ENCODE peak calls at places on chromosomes 6 and 20, in nine cellular contexts. One of them, this sample, is unnamed.

GRCh38 chr6:122322824-122323223 is 76.6 kb upstream of the HSF2 start:
- DNase-seq in A549: no peak
- DNase-seq in T-helper 2 cell: no peak
- DNase-seq in H7: no peak
- DNase-seq in mammary epithelial cell: peak; percentile 1
- DNase-seq in left lung: no peak
- DNase-seq in left cardiac atrium: no peak
- DNase-seq in nephron progenitor cell: no peak
- DNase-seq in hippocampal formation: no peak
- DNase-seq in this sample: no peak

GRCh38 chr6:82371799-82372508 is 8.3 kb downstream of the TPBG start:
- DNase-seq in hippocampal formation: no peak
- DNase-seq in H7: no peak
- DNase-seq in left lung: no peak
- DNase-seq in nephron progenitor cell: no peak
- DNase-seq in T-helper 2 cell: no peak
- DNase-seq in left cardiac atrium: no peak
- DNase-seq in mammary epithelial cell: no peak
- DNase-seq in A549: no peak
- DNase-seq in this sample: no peak

GRCh38 chr6:146997062-146997461 is 207.2 kb upstream of the STXBP5 start:
- DNase-seq in mammary epithelial cell: peak; percentile 18
- DNase-seq in left cardiac atrium: no peak
- DNase-seq in hippocampal formation: no peak
- DNase-seq in A549: peak; percentile 33
- DNase-seq in nephron progenitor cell: no peak
- DNase-seq in H7: no peak
- DNase-seq in T-helper 2 cell: no peak
- DNase-seq in left lung: no peak
- DNase-seq in this sample: no peak

GRCh38 chr6:47235964-47236760 is 73.5 kb downstream of the TNFRSF21 start:
- DNase-seq in A549: no peak
- DNase-seq in left cardiac atrium: peak; percentile 40
- DNase-seq in nephron progenitor cell: no peak
- DNase-seq in T-helper 2 cell: no peak
- DNase-seq in left lung: no peak
- DNase-seq in hippocampal formation: no peak
- DNase-seq in mammary epithelial cell: no peak
- DNase-seq in H7: no peak
- DNase-seq in this sample: no peak

GRCh38 chr6:157139054-157139708 is 184.1 kb downstream of the TMEM242 start:
- DNase-seq in mammary epithelial cell: no peak
- DNase-seq in left cardiac atrium: no peak
- DNase-seq in nephron progenitor cell: no peak
- DNase-seq in hippocampal formation: no peak
- DNase-seq in T-helper 2 cell: no peak
- DNase-seq in left lung: no peak
- DNase-seq in A549: no peak
- DNase-seq in H7: peak; percentile 86
- DNase-seq in this sample: no peak

GRCh38 chr6:125095501-125096301 is 57.9 kb upstream of the TPD52L1 start:
- DNase-seq in left lung: no peak
- DNase-seq in T-helper 2 cell: no peak
- DNase-seq in nephron progenitor cell: no peak
- DNase-seq in left cardiac atrium: no peak
- DNase-seq in hippocampal formation: peak; percentile 32
- DNase-seq in H7: no peak
- DNase-seq in A549: no peak
- DNase-seq in mammary epithelial cell: peak; percentile 63
- DNase-seq in this sample: no peak

GRCh38 chr6:88952065-88952704 is 11.2 kb downstream of the RNGTT start:
- DNase-seq in H7: no peak
- DNase-seq in nephron progenitor cell: no peak
- DNase-seq in mammary epithelial cell: peak; percentile 11
- DNase-seq in T-helper 2 cell: no peak
- DNase-seq in left cardiac atrium: no peak
- DNase-seq in A549: no peak
- DNase-seq in left lung: no peak
- DNase-seq in hippocampal formation: no peak
- DNase-seq in this sample: no peak

GRCh38 chr20:45118028-45118427 is 3.1 kb upstream of the WFDC5 start:
- DNase-seq in nephron progenitor cell: no peak
- DNase-seq in A549: no peak
- DNase-seq in left cardiac atrium: no peak
- DNase-seq in mammary epithelial cell: no peak
- DNase-seq in left lung: no peak
- DNase-seq in T-helper 2 cell: no peak
- DNase-seq in H7: no peak
- DNase-seq in hippocampal formation: no peak
- DNase-seq in this sample: no peak

GRCh38 chr6:148445620-148446019 is 103.0 kb downstream of the SASH1 start:
- DNase-seq in nephron progenitor cell: no peak
- DNase-seq in mammary epithelial cell: peak; percentile 9
- DNase-seq in A549: no peak
- DNase-seq in left cardiac atrium: no peak
- DNase-seq in H7: no peak
- DNase-seq in left lung: no peak
- DNase-seq in T-helper 2 cell: no peak
- DNase-seq in hippocampal formation: no peak
- DNase-seq in this sample: no peak

GRCh38 chr6:71333700-71334099 is 45.1 kb downstream of the OGFRL1 start:
- DNase-seq in hippocampal formation: no peak
- DNase-seq in H7: no peak
- DNase-seq in mammary epithelial cell: peak; percentile 92
- DNase-seq in nephron progenitor cell: no peak
- DNase-seq in left lung: no peak
- DNase-seq in left cardiac atrium: no peak
- DNase-seq in A549: peak; percentile 65
- DNase-seq in T-helper 2 cell: no peak
- DNase-seq in this sample: no peak

GRCh38 chr6:134446228-134446848 is 128.4 kb upstream of the SGK1 start:
- DNase-seq in T-helper 2 cell: no peak
- DNase-seq in left cardiac atrium: no peak
- DNase-seq in hippocampal formation: peak; percentile 81
- DNase-seq in mammary epithelial cell: no peak
- DNase-seq in nephron progenitor cell: no peak
- DNase-seq in left lung: no peak
- DNase-seq in A549: no peak
- DNase-seq in H7: no peak
- DNase-seq in this sample: no peak

GRCh38 chr6:132466952-132467351 is 46.0 kb downstream of the STX7 start:
- DNase-seq in A549: no peak
- DNase-seq in hippocampal formation: no peak
- DNase-seq in mammary epithelial cell: peak; percentile 63
- DNase-seq in T-helper 2 cell: no peak
- DNase-seq in left cardiac atrium: no peak
- DNase-seq in H7: no peak
- DNase-seq in nephron progenitor cell: no peak
- DNase-seq in left lung: no peak
- DNase-seq in this sample: no peak

GRCh38 chr6:35230950-35231349 is 17.2 kb downstream of the SCUBE3 start:
- DNase-seq in left cardiac atrium: peak; percentile 70
- DNase-seq in H7: no peak
- DNase-seq in hippocampal formation: no peak
- DNase-seq in A549: no peak
- DNase-seq in mammary epithelial cell: no peak
- DNase-seq in left lung: no peak
- DNase-seq in nephron progenitor cell: no peak
- DNase-seq in T-helper 2 cell: no peak
- DNase-seq in this sample: no peak

GRCh38 chr6:110822248-110822647 is 7.0 kb upstream of the CDK19 start:
- DNase-seq in left lung: no peak
- DNase-seq in mammary epithelial cell: no peak
- DNase-seq in A549: no peak
- DNase-seq in left cardiac atrium: no peak
- DNase-seq in T-helper 2 cell: no peak
- DNase-seq in H7: no peak
- DNase-seq in hippocampal formation: no peak
- DNase-seq in nephron progenitor cell: no peak
- DNase-seq in this sample: no peak

GRCh38 chr20:17557675-17558006 is 12.2 kb upstream of the DSTN start:
- DNase-seq in nephron progenitor cell: no peak
- DNase-seq in left lung: no peak
- DNase-seq in T-helper 2 cell: no peak
- DNase-seq in mammary epithelial cell: peak; percentile 92
- DNase-seq in left cardiac atrium: no peak
- DNase-seq in hippocampal formation: no peak
- DNase-seq in H7: no peak
- DNase-seq in A549: peak; percentile 60
- DNase-seq in this sample: no peak

GRCh38 chr6:170057034-170057734 is 233.7 kb downstream of the DLL1 start:
- DNase-seq in T-helper 2 cell: no peak
- DNase-seq in H7: no peak
- DNase-seq in nephron progenitor cell: no peak
- DNase-seq in A549: no peak
- DNase-seq in left cardiac atrium: no peak
- DNase-seq in mammary epithelial cell: no peak
- DNase-seq in left lung: peak; percentile 26
- DNase-seq in hippocampal formation: no peak
- DNase-seq in this sample: no peak

GRCh38 chr6:40714576-40715500 is 127.7 kb upstream of the LRFN2 start:
- DNase-seq in A549: peak; percentile 56
- DNase-seq in left cardiac atrium: no peak
- DNase-seq in nephron progenitor cell: no peak
- DNase-seq in mammary epithelial cell: no peak
- DNase-seq in left lung: no peak
- DNase-seq in H7: no peak
- DNase-seq in T-helper 2 cell: no peak
- DNase-seq in hippocampal formation: no peak
- DNase-seq in this sample: no peak

GRCh38 chr6:156131221-156131903 is 645.8 kb upstream of the ARID1B start:
- DNase-seq in nephron progenitor cell: no peak
- DNase-seq in left lung: no peak
- DNase-seq in left cardiac atrium: no peak
- DNase-seq in hippocampal formation: no peak
- DNase-seq in A549: no peak
- DNase-seq in mammary epithelial cell: no peak
- DNase-seq in T-helper 2 cell: no peak
- DNase-seq in H7: no peak
- DNase-seq in this sample: no peak

GRCh38 chr6:16157909-16158308 is 29.0 kb downstream of the MYLIP start:
- DNase-seq in nephron progenitor cell: no peak
- DNase-seq in H7: no peak
- DNase-seq in mammary epithelial cell: no peak
- DNase-seq in T-helper 2 cell: no peak
- DNase-seq in hippocampal formation: no peak
- DNase-seq in left lung: no peak
- DNase-seq in A549: no peak
- DNase-seq in left cardiac atrium: peak; percentile 51
- DNase-seq in this sample: no peak

GRCh38 chr6:37576336-37576737 is 76.6 kb upstream of the CCDC167 start:
- DNase-seq in hippocampal formation: no peak
- DNase-seq in H7: no peak
- DNase-seq in A549: peak; percentile 60
- DNase-seq in left lung: no peak
- DNase-seq in nephron progenitor cell: no peak
- DNase-seq in T-helper 2 cell: no peak
- DNase-seq in mammary epithelial cell: peak; percentile 84
- DNase-seq in left cardiac atrium: no peak
- DNase-seq in this sample: no peak

GRCh38 chr6:111837641-111838500 is 35.4 kb downstream of the FYN start:
- DNase-seq in A549: no peak
- DNase-seq in T-helper 2 cell: no peak
- DNase-seq in hippocampal formation: no peak
- DNase-seq in H7: no peak
- DNase-seq in left cardiac atrium: no peak
- DNase-seq in left lung: no peak
- DNase-seq in mammary epithelial cell: no peak
- DNase-seq in nephron progenitor cell: no peak
- DNase-seq in this sample: peak; percentile 17

GRCh38 chr20:57006411-57007170 is 259.9 kb downstream of the BMP7 start:
- DNase-seq in nephron progenitor cell: no peak
- DNase-seq in mammary epithelial cell: peak; percentile 64
- DNase-seq in H7: no peak
- DNase-seq in left cardiac atrium: no peak
- DNase-seq in left lung: no peak
- DNase-seq in T-helper 2 cell: no peak
- DNase-seq in hippocampal formation: no peak
- DNase-seq in A549: peak; percentile 42
- DNase-seq in this sample: no peak

GRCh38 chr6:168565112-168565511 is 124.1 kb downstream of the SMOC2 start:
- DNase-seq in A549: no peak
- DNase-seq in left lung: no peak
- DNase-seq in nephron progenitor cell: no peak
- DNase-seq in hippocampal formation: no peak
- DNase-seq in T-helper 2 cell: no peak
- DNase-seq in H7: no peak
- DNase-seq in mammary epithelial cell: no peak
- DNase-seq in left cardiac atrium: no peak
- DNase-seq in this sample: no peak

GRCh38 chr6:138115877-138116660 is 8.8 kb upstream of the PERP start:
- DNase-seq in nephron progenitor cell: peak; percentile 51
- DNase-seq in H7: no peak
- DNase-seq in A549: peak; percentile 65
- DNase-seq in left cardiac atrium: peak; percentile 55
- DNase-seq in hippocampal formation: peak; percentile 76
- DNase-seq in mammary epithelial cell: peak; percentile 44
- DNase-seq in left lung: peak; percentile 51
- DNase-seq in T-helper 2 cell: peak; percentile 12
- DNase-seq in this sample: peak; percentile 65

GRCh38 chr6:85364354-85364753 is 85.5 kb upstream of the NT5E start:
- DNase-seq in left cardiac atrium: no peak
- DNase-seq in nephron progenitor cell: no peak
- DNase-seq in mammary epithelial cell: peak; percentile 84
- DNase-seq in T-helper 2 cell: no peak
- DNase-seq in hippocampal formation: no peak
- DNase-seq in left lung: no peak
- DNase-seq in H7: no peak
- DNase-seq in A549: peak; percentile 36
- DNase-seq in this sample: no peak

GRCh38 chr20:49335456-49335855 is 57.6 kb upstream of the ZNFX1 start:
- DNase-seq in A549: no peak
- DNase-seq in H7: no peak
- DNase-seq in T-helper 2 cell: no peak
- DNase-seq in left cardiac atrium: no peak
- DNase-seq in left lung: no peak
- DNase-seq in mammary epithelial cell: no peak
- DNase-seq in nephron progenitor cell: no peak
- DNase-seq in hippocampal formation: no peak
- DNase-seq in this sample: no peak

GRCh38 chr6:87633851-87634250 is 43.9 kb downstream of the ORC3 start:
- DNase-seq in left cardiac atrium: no peak
- DNase-seq in hippocampal formation: no peak
- DNase-seq in H7: no peak
- DNase-seq in mammary epithelial cell: no peak
- DNase-seq in nephron progenitor cell: no peak
- DNase-seq in A549: no peak
- DNase-seq in T-helper 2 cell: no peak
- DNase-seq in left lung: no peak
- DNase-seq in this sample: no peak

GRCh38 chr6:41589636-41590622 is 43.7 kb downstream of the FOXP4 start:
- DNase-seq in A549: no peak
- DNase-seq in mammary epithelial cell: no peak
- DNase-seq in left lung: no peak
- DNase-seq in left cardiac atrium: no peak
- DNase-seq in hippocampal formation: no peak
- DNase-seq in T-helper 2 cell: no peak
- DNase-seq in H7: no peak
- DNase-seq in nephron progenitor cell: no peak
- DNase-seq in this sample: no peak

GRCh38 chr6:32047855-32048766 is 9.9 kb downstream of the CYP21A2 start:
- DNase-seq in nephron progenitor cell: peak; percentile 88
- DNase-seq in H7: peak; percentile 95
- DNase-seq in left lung: peak; percentile 64
- DNase-seq in left cardiac atrium: peak; percentile 78
- DNase-seq in hippocampal formation: no peak
- DNase-seq in A549: peak; percentile 48
- DNase-seq in T-helper 2 cell: peak; percentile 49
- DNase-seq in mammary epithelial cell: peak; percentile 28
- DNase-seq in this sample: no peak

GRCh38 chr6:49468042-49468441 is 4.9 kb downstream of the CENPQ start:
- DNase-seq in A549: no peak
- DNase-seq in hippocampal formation: no peak
- DNase-seq in left cardiac atrium: no peak
- DNase-seq in H7: no peak
- DNase-seq in mammary epithelial cell: no peak
- DNase-seq in left lung: no peak
- DNase-seq in T-helper 2 cell: no peak
- DNase-seq in nephron progenitor cell: no peak
- DNase-seq in this sample: no peak

GRCh38 chr6:12506211-12506610 is 210.4 kb upstream of the PHACTR1 start:
- DNase-seq in A549: no peak
- DNase-seq in T-helper 2 cell: no peak
- DNase-seq in left cardiac atrium: no peak
- DNase-seq in hippocampal formation: no peak
- DNase-seq in mammary epithelial cell: peak; percentile 42
- DNase-seq in nephron progenitor cell: no peak
- DNase-seq in left lung: no peak
- DNase-seq in H7: no peak
- DNase-seq in this sample: no peak